ENCODE peak calls at places on chromosomes 6 and 20, in four cellular contexts. One of them, this sample, is unnamed.

GRCh38 chr20:18731940-18732339 is 81.6 kb upstream of the SCP2D1 start:
- DNase-seq in GM23338: no peak
- DNase-seq in IMR-90: no peak
- DNase-seq in germinal center: no peak
- DNase-seq in this sample: no peak

GRCh38 chr6:139239137-139239536 is 52.7 kb downstream of the TXLNB start:
- DNase-seq in GM23338: no peak
- DNase-seq in IMR-90: no peak
- DNase-seq in germinal center: no peak
- DNase-seq in this sample: no peak

GRCh38 chr6:33578588-33579011 is 1.5 kb downstream of the BAK1 start:
- DNase-seq in GM23338: no peak
- DNase-seq in IMR-90: no peak
- DNase-seq in germinal center: peak
- DNase-seq in this sample: no peak

GRCh38 chr6:23905301-23905700 is 220.7 kb upstream of the NRSN1 start:
- DNase-seq in GM23338: no peak
- DNase-seq in IMR-90: no peak
- DNase-seq in germinal center: no peak
- DNase-seq in this sample: no peak

GRCh38 chr20:36167826-36168634 is 13.5 kb downstream of the EPB41L1 start:
- DNase-seq in GM23338: no peak
- DNase-seq in IMR-90: peak
- DNase-seq in germinal center: no peak
- DNase-seq in this sample: no peak

GRCh38 chr6:7419065-7419464 is 29.5 kb downstream of the RIOK1 start:
- DNase-seq in GM23338: no peak
- DNase-seq in IMR-90: peak
- DNase-seq in germinal center: no peak
- DNase-seq in this sample: no peak

GRCh38 chr6:127590344-127590743 is 13.4 kb downstream of the C6orf58 start:
- DNase-seq in GM23338: no peak
- DNase-seq in IMR-90: no peak
- DNase-seq in germinal center: no peak
- DNase-seq in this sample: no peak

GRCh38 chr20:58256842-58257241 is 28.4 kb upstream of the ANKRD60 start:
- DNase-seq in GM23338: peak
- DNase-seq in IMR-90: no peak
- DNase-seq in germinal center: no peak
- DNase-seq in this sample: no peak

GRCh38 chr6:88211446-88211845 is 45.3 kb upstream of the CNR1 start:
- DNase-seq in GM23338: peak
- DNase-seq in IMR-90: no peak
- DNase-seq in germinal center: no peak
- DNase-seq in this sample: no peak

GRCh38 chr20:62902926-62903615 is 23.2 kb downstream of the DIDO1 start:
- DNase-seq in GM23338: no peak
- DNase-seq in IMR-90: peak
- DNase-seq in germinal center: no peak
- DNase-seq in this sample: no peak

GRCh38 chr6:111834356-111834755 is 38.9 kb downstream of the FYN start:
- DNase-seq in GM23338: no peak
- DNase-seq in IMR-90: no peak
- DNase-seq in germinal center: no peak
- DNase-seq in this sample: no peak